ENCODE peak calls at places on chromosomes 4 and X, in four cellular contexts. G, L, W and N are unnamed samples.

GRCh38 chr4:53676402-53676871 is 85.2 kb upstream of the LNX1 start:
- DNase-seq in W (no peak), L (no peak), G (no peak), N (no peak)

GRCh38 chr4:51884055-51884454 is 41.1 kb downstream of the DCUN1D4 start:
- DNase-seq in G (no peak), L (no peak), W (no peak), N (no peak)

GRCh38 chr4:14627038-14627437 is 375.2 kb upstream of the CPEB2 start:
- DNase-seq in L (no peak), G (no peak), W (no peak), N (no peak)

GRCh38 chrX:39773923-39774803 is 323.6 kb downstream of the BCOR start:
- DNase-seq in W (no peak), G (no peak), L (no peak), N (no peak)

GRCh38 chr4:13645075-13645474 is 17.6 kb upstream of the BOD1L1 start:
- DNase-seq in W (no peak), L (no peak), G (no peak), N (no peak)

GRCh38 chr4:169795585-169795984 is 37.8 kb upstream of the HPF1 start:
- DNase-seq in G (no peak), W (no peak), L (no peak), N (no peak)

GRCh38 chr4:1720163-1720983 is 750 bp downstream of the TMEM129 start:
- DNase-seq in L (no peak), W (no peak), G (peak; percentile 91), N (no peak)

GRCh38 chr4:120331486-120332281 is 265.0 kb upstream of the MAD2L1 start:
- DNase-seq in G (no peak), L (no peak), W (no peak), N (no peak)

GRCh38 chr4:10369517-10369916 is 87.7 kb downstream of the ZNF518B start:
- DNase-seq in G (no peak), L (no peak), W (no peak), N (no peak)

GRCh38 chr4:142043509-142043908 is 407.1 kb downstream of the IL15 start:
- DNase-seq in L (no peak), W (no peak), G (no peak), N (no peak)

GRCh38 chr4:162959056-162959455 is 207.6 kb downstream of the NAF1 start:
- DNase-seq in L (no peak), G (peak; percentile 27), W (no peak), N (no peak)

GRCh38 chr4:181018998-181019397 is 1224.2 kb upstream of the TENM3 start:
- DNase-seq in G (no peak), L (no peak), W (no peak), N (no peak)

GRCh38 chrX:103756736-103757135 is 19.9 kb upstream of the PLP1 start:
- DNase-seq in W (no peak), G (no peak), L (no peak), N (no peak)

GRCh38 chrX:136694491-136695087 is 46.6 kb downstream of the CD40LG start:
- DNase-seq in W (no peak), L (no peak), G (no peak), N (no peak)

DNA sequence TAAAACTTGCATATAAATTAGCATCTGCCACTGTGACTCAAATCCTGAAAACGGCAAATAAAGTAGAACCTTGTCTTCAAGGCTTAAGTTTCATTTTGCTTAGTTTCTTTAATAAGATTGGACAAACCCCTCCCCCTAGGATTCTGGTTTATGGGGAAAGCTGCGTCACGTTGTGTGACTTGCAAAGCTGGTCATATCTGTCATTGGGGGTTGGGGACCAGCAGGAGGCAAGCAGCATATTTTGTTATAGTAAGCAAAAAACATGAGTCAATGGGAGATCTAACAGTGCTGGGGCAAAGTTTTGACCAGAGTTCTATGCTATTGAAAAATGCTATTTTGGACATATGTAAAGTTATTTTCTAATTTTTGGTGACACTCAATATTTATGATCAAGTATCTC is 407.3 kb downstream of the PCDH18 start:
- DNase-seq in L (no peak), G (no peak), W (no peak), N (no peak)
- H3K27ac ChIP-seq in L (no peak overlapping the region), G (no peak overlapping the region), W (no peak overlapping the region), N (no peak overlapping the region)

DNA sequence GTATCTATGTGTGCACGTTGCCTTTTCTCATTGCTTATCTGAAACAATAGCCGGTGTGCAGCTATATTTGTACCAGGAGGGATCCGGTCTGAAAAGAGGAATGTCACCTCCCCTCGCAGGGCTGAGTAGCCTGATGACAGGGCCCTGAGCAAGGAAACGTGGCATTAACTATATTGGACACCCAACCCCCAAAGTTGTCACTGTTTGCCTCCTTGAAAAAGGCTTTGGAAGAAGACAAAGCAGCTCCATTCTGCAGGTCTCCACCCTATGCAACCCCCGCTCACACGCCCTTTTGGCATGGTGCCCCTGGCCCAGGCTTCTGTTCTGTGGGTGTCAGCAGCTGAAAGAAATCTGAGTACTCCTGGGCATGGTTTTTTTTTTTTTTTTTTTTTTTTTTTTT is 8.2 kb downstream of the PRRG3 start:
- DNase-seq in L (no peak), G (no peak), W (no peak), N (no peak)
- H3K27ac ChIP-seq in L (no peak overlapping the region), G (no peak overlapping the region), W (no peak overlapping the region), N (no peak overlapping the region)

GRCh38 chr4:123553733-123554132 is 157.1 kb downstream of the SPRY1 start:
- DNase-seq in L (no peak), W (no peak), G (no peak), N (no peak)

GRCh38 chr4:123554263-123554662 is 157.7 kb downstream of the SPRY1 start:
- DNase-seq in G (no peak), L (no peak), W (no peak), N (no peak)

GRCh38 chr4:123555500-123556273 is 159.1 kb downstream of the SPRY1 start:
- DNase-seq in W (no peak), L (peak; percentile 85), G (no peak), N (peak; percentile 75)

GRCh38 chr4:123554819-123555499 is 158.4 kb downstream of the SPRY1 start:
- DNase-seq in G (no peak), W (no peak), L (no peak), N (no peak)

GRCh38 chr4:123553279-123553678 is 156.7 kb downstream of the SPRY1 start:
- DNase-seq in G (no peak), W (no peak), L (no peak), N (no peak)
- H3K27ac ChIP-seq in G (no peak overlapping the region), W (no peak overlapping the region), L (no peak overlapping the region), N (no peak overlapping the region)

GRCh38 chrX:38484607-38485498 is 76.5 kb upstream of the TSPAN7 start:
- DNase-seq in W (no peak), G (peak; percentile 31), L (no peak), N (no peak)
- H3K27ac ChIP-seq in W (no peak overlapping the region), G (no peak overlapping the region), L (no peak overlapping the region), N (no peak overlapping the region)

GRCh38 chr4:93228021-93228420 is 600.5 kb upstream of the ATOH1 start:
- DNase-seq in G (no peak), L (no peak), W (no peak), N (no peak)
- H3K27ac ChIP-seq in G (no peak overlapping the region), L (no peak overlapping the region), W (no peak overlapping the region), N (no peak overlapping the region)

GRCh38 chrX:7074908-7075204 is 72.7 kb upstream of the STS start:
- DNase-seq in W (no peak), L (no peak), G (no peak), N (no peak)
- H3K27ac ChIP-seq in W (no peak overlapping the region), L (no peak overlapping the region), G (no peak overlapping the region), N (no peak overlapping the region)

DNA sequence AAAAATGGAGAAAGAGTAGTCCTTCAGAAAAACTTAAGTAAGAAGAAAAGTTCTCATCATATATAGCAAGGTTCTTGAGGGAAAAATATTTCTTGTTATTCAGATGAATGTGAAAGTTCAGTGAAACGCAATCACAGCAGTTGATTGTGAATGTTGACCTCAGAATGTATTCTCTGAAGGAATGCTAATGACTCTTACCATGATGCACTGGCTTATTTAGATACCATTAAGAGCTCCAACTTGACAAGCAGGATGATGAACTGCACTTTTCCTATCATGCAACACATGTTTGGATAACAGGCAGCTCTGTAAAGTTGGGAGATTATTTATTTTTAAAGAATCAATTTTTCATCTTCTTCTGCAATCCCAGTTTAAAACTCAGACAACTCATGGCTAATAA is 115.5 kb upstream of the MYOZ2 start:
- DNase-seq in L (no peak), G (no peak), W (no peak), N (no peak)
- H3K27ac ChIP-seq in L (no peak overlapping the region), G (no peak overlapping the region), W (no peak overlapping the region), N (peak overlapping the region; percentile 83)

GRCh38 chrX:150697641-150698040 is 4.4 kb downstream of the MTMR1 start:
- DNase-seq in G (no peak), L (no peak), W (no peak), N (no peak)
- H3K27ac ChIP-seq in G (no peak overlapping the region), L (no peak overlapping the region), W (no peak overlapping the region), N (no peak overlapping the region)